ENCODE peak calls at places on chromosome 10, in eight cellular contexts. N is body of pancreas, V is upper lobe of left lung, H is AG04450, I is left ventricle myocardium inferior, U is cardiac muscle cell, C is pancreas, J is A549. M is an unnamed sample.

GRCh38 chr10:88117227-88117626 is 253.8 kb downstream of the PTEN start:
- DNase-seq in V (no peak), I (no peak), N (no peak), J (no peak), H (no peak), C (no peak), U (no peak), M (no peak)

GRCh38 chr10:110358869-110359629 is 54.3 kb upstream of the SMNDC1 start:
- DNase-seq in H (no peak), I (peak), J (no peak), C (peak), V (peak), N (peak), U (no peak), M (no peak)

GRCh38 chr10:115985696-115986095 is 287.3 kb downstream of the GFRA1 start:
- DNase-seq in U (no peak), N (no peak), H (no peak), J (no peak), C (no peak), V (no peak), I (no peak), M (no peak)

GRCh38 chr10:26048756-26049155 is 114.7 kb downstream of the MYO3A start:
- DNase-seq in I (no peak), C (no peak), N (no peak), V (no peak), H (no peak), U (no peak), J (no peak), M (no peak)

GRCh38 chr10:124565565-124566221 is 104.1 kb downstream of the LHPP start:
- DNase-seq in I (no peak), J (peak), U (peak), H (no peak), C (peak), V (no peak), N (peak), M (no peak)

GRCh38 chr10:59395984-59396383 is 33.6 kb upstream of the FAM13C start:
- DNase-seq in H (no peak), V (no peak), U (no peak), I (no peak), N (no peak), C (no peak), J (no peak), M (no peak)

GRCh38 chr10:44975487-44976331 is 2.9 kb downstream of the DEPP1 start:
- DNase-seq in I (no peak), H (no peak), N (peak), U (peak), V (no peak), J (no peak), C (peak), M (peak)

GRCh38 chr10:55233090-55233489 is 432.1 kb upstream of the PCDH15 start:
- DNase-seq in C (no peak), H (no peak), N (no peak), J (no peak), V (no peak), I (no peak), U (no peak), M (no peak)

GRCh38 chr10:52739380-52740154 is 33.0 kb downstream of the MBL2 start:
- DNase-seq in U (no peak), I (no peak), N (no peak), C (no peak), H (no peak), V (no peak), J (no peak), M (no peak)

GRCh38 chr10:78870458-78870857 is 198.3 kb upstream of the ZMIZ1 start:
- DNase-seq in V (no peak), U (no peak), H (no peak), C (no peak), J (no peak), N (no peak), I (no peak), M (no peak)

GRCh38 chr10:102675887-102676616 is 31.8 kb downstream of the TRIM8 start:
- DNase-seq in U (peak), H (peak), N (no peak), J (no peak), C (no peak), V (no peak), I (no peak), M (no peak)
- H3K27ac ChIP-seq in U (peak), H (peak), N (no peak), J (no peak), C (no peak), V (peak), I (peak), M (no peak)

DNA sequence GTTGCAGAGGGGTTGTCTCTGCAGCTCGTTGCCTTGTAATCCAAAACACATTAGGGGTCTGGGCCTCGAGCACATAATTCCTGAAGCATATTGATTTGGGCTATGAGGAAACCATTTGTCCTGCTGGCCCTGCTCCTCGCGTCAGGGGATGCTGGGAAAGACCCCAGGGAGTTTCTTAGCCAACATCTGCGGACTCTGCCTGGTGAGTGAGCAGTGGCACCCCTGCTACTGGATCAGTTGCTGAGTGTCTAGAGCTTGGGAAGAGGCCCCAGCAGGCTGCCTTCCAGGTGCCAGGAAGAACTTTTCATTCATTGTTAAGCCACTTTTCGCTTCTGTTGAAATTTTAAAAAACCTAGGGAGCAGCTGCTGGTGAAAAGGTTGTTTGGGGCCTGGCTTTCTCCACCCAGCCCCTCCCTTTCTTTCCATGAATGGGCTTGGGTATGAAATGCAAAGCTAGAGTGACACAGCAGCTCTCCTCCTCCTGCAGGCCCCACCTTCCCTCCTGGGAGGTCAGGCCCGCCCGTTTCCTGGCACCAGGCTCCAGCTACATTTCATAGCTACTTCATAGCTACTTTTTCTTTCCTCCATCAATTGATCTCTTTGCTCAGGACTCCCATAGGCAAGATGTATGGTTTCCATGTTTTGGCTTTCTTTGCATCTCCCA is 26.8 kb downstream of the TACR2 start:
- DNase-seq in J (peak), U (peak), N (no peak), I (peak), C (no peak), V (no peak), H (no peak), M (no peak)
- H3K27ac ChIP-seq in J (peak), U (no peak), N (no peak), I (peak), C (no peak), V (no peak), H (no peak), M (no peak)

DNA sequence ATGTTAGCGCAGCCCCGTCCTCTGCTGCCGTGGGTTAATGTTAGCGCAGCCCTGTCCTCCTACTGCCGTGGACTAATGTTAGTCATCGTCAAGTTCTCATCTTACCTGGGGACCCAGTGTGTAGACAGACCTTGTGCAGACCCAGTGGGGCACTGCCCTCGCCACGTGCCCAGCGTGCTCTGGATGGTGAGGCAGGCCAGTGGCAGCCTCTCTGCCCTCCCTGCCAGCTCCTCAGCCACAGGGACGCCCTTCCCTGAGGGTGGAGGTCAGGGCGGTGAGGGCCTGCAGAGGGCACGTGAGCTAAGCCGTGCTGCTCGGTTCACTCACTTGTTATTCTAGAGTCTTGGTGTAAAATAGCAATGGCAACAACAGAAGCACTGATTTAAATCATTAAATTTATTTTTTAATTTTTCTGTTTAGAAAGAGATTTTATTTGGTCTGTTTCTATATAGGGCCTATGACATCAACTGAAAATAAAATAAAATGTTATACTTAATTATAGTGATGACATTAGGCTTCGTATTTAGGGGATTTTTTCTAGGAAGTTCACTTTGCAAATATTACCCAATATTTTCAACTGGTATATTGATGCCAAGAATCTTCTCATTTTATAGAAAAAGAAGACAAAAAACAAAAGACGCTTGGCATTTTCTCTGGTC is 48.4 kb downstream of the NKX6-2 start:
- DNase-seq in H (no peak), N (no peak), I (peak), J (no peak), V (peak), C (no peak), U (no peak), M (no peak)
- H3K27ac ChIP-seq in H (no peak), N (no peak), I (peak), J (no peak), V (no peak), C (no peak), U (no peak), M (no peak)

DNA sequence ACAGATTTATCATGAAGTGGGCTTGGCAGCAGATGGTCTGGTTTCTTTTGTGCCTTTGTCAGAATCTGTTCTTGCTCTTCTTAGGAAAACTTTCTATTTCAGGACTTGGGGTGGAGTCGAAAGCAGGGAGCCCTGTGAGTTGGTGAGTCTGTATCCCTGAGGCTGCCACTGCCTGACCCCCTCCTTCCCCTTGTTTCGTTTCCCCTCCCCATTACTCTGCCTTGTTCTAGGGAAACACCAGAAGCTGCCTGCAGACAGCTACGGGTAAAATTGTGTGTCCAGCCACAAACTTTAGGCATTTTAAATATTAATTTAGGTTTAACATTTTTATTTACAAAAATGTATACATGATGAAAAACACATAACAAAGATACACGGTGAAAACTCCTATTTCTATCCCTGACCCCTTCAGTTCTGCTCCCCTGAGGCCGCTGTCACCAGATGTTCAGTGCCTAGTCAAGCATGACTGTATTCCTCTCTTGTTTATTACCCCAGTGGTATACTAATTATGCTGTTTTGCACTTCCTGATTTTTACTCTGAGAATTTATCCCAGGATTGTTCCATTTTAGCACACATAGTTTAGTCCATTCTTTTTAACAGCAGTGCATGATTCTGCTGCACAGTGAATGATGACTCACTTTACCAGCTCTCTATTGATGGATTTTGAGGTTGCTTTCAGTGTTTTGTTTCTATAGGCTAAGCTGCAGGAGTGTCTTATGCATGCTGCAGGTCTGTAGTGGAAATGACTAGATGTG is 9.1 kb downstream of the TSPAN14 start:
- DNase-seq in U (no peak), V (no peak), C (no peak), I (no peak), N (no peak), J (no peak), H (no peak), M (no peak)
- H3K27ac ChIP-seq in U (peak), V (peak), C (no peak), I (peak), N (no peak), J (peak), H (peak), M (peak)

GRCh38 chr10:74051729-74052342 is 53.9 kb downstream of the VCL start:
- DNase-seq in I (no peak), V (no peak), N (no peak), U (no peak), C (no peak), H (no peak), J (peak), M (no peak)
- H3K27ac ChIP-seq in I (peak), V (no peak), N (no peak), U (peak), C (no peak), H (no peak), J (peak), M (no peak)

GRCh38 chr10:91357497-91357896 is 52.6 kb upstream of the HECTD2 start:
- DNase-seq in U (no peak), I (no peak), C (no peak), J (no peak), N (no peak), V (no peak), H (no peak), M (no peak)

GRCh38 chr10:91350651-91351081 is 59.5 kb upstream of the HECTD2 start:
- DNase-seq in C (no peak), I (no peak), U (peak), V (no peak), J (no peak), H (no peak), N (no peak), M (no peak)

GRCh38 chr10:91352760-91353159 is 57.4 kb upstream of the HECTD2 start:
- DNase-seq in N (no peak), I (no peak), U (no peak), J (no peak), H (no peak), C (no peak), V (no peak), M (no peak)

GRCh38 chr10:91354166-91354565 is 56.0 kb upstream of the HECTD2 start:
- DNase-seq in H (no peak), I (no peak), V (no peak), N (no peak), U (no peak), J (no peak), C (no peak), M (no peak)

GRCh38 chr10:91354686-91355085 is 55.5 kb upstream of the HECTD2 start:
- DNase-seq in H (no peak), N (no peak), J (no peak), C (no peak), V (no peak), U (no peak), I (no peak), M (no peak)
- H3K27ac ChIP-seq in H (no peak), N (no peak), J (no peak), C (no peak), V (no peak), U (no peak), I (no peak), M (no peak)

DNA sequence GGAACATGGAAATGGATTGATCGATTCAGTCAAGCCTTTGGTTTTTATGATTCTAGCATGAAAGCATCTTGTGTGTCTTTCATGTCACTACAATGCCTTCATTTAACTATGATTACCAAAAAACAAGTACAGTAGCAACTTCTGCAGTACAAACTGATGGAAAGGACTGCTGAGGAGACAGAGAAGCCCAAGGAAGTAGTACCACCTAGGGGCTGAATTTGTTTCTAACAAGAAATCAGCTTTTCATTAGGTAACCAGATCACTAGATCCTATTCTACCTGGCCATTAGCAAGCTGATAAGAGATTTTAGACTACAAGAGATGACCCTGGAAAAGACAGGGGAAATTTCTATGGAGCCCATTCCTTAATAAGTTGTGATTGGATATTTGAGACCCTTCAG is 3.2 kb upstream of the IFIT1 start:
- DNase-seq in H (no peak), U (peak), J (no peak), V (no peak), N (no peak), C (no peak), I (no peak), M (no peak)
- H3K27ac ChIP-seq in H (no peak), U (no peak), J (no peak), V (no peak), N (no peak), C (no peak), I (no peak), M (no peak)

DNA sequence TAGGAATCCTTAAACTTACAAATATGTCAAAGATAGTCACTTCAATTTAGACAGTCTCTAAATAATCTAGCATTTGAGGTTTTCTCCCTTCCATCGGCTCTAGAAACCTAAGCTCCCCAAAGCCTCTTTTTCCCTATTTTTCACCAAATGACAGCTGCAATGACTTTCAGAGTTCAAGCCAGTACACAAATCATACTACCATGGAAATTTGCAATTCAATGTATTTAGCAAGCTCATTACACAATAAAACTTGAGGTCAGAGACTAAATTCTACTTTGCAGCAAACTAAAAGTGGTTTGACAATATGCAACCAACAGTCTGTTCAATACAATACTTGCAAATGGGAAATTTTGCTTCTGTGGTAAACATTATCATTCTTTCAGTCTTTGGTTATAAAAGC is 80.3 kb downstream of the SKIDA1 start:
- DNase-seq in I (no peak), J (no peak), H (no peak), N (no peak), C (no peak), U (no peak), V (no peak), M (no peak)
- H3K27ac ChIP-seq in I (no peak), J (no peak), H (no peak), N (no peak), C (no peak), U (no peak), V (no peak), M (no peak)

M was measured in adrenal gland.